ENCODE peak calls at places on chromosome 10, in five cellular contexts. One of them, this sample, is unnamed.

GRCh38 chr10:128001886-128002285 is 95.0 kb downstream of the PTPRE start:
- ATAC-seq in HepG2: no peak
- ATAC-seq in GM23338: peak; percentile 56
- ATAC-seq in K562: no peak
- ATAC-seq in Panc1: no peak
- ATAC-seq in this sample: no peak

GRCh38 chr10:24251547-24251946 is 42.6 kb downstream of the KIAA1217 start:
- ATAC-seq in HepG2: no peak
- ATAC-seq in GM23338: peak; percentile 81
- ATAC-seq in K562: no peak
- ATAC-seq in Panc1: no peak
- ATAC-seq in this sample: no peak

GRCh38 chr10:96700477-96701099 is 19.7 kb downstream of the PIK3AP1 start:
- ATAC-seq in HepG2: no peak
- ATAC-seq in GM23338: no peak
- ATAC-seq in K562: peak; percentile 46
- ATAC-seq in Panc1: peak; percentile 51
- ATAC-seq in this sample: no peak

GRCh38 chr10:133528296-133528844 is 1.2 kb downstream of the CYP2E1 start:
- ATAC-seq in HepG2: no peak
- ATAC-seq in GM23338: peak; percentile 41
- ATAC-seq in K562: no peak
- ATAC-seq in Panc1: peak; percentile 57
- ATAC-seq in this sample: no peak

GRCh38 chr10:22992075-22992474 is 64.2 kb downstream of the ARMC3 start:
- ATAC-seq in HepG2: no peak
- ATAC-seq in GM23338: no peak
- ATAC-seq in K562: no peak
- ATAC-seq in Panc1: no peak
- ATAC-seq in this sample: no peak

GRCh38 chr10:21160116-21160515 is 263.0 kb upstream of the NEBL start:
- ATAC-seq in HepG2: no peak
- ATAC-seq in GM23338: no peak
- ATAC-seq in K562: no peak
- ATAC-seq in Panc1: no peak
- ATAC-seq in this sample: no peak

GRCh38 chr10:25578061-25578460 is 356.0 kb upstream of the MYO3A start:
- ATAC-seq in HepG2: no peak
- ATAC-seq in GM23338: no peak
- ATAC-seq in K562: no peak
- ATAC-seq in Panc1: no peak
- ATAC-seq in this sample: no peak

GRCh38 chr10:114754445-114755320 is 66.9 kb upstream of the FHIP2A start:
- ATAC-seq in HepG2: no peak
- ATAC-seq in GM23338: no peak
- ATAC-seq in K562: no peak
- ATAC-seq in Panc1: peak; percentile 80
- ATAC-seq in this sample: peak; percentile 23

GRCh38 chr10:131246775-131247174 is 64.7 kb downstream of the TCERG1L start:
- ATAC-seq in HepG2: no peak
- ATAC-seq in GM23338: no peak
- ATAC-seq in K562: no peak
- ATAC-seq in Panc1: no peak
- ATAC-seq in this sample: no peak

GRCh38 chr10:62103857-62104256 is 164.8 kb downstream of the RTKN2 start:
- ATAC-seq in HepG2: no peak
- ATAC-seq in GM23338: no peak
- ATAC-seq in K562: no peak
- ATAC-seq in Panc1: no peak
- ATAC-seq in this sample: no peak

GRCh38 chr10:86742230-86742629 is 14.2 kb upstream of the BMPR1A start:
- ATAC-seq in HepG2: no peak
- ATAC-seq in GM23338: no peak
- ATAC-seq in K562: no peak
- ATAC-seq in Panc1: no peak
- ATAC-seq in this sample: no peak

GRCh38 chr10:27152687-27153086 is 1.5 kb downstream of the YME1L1 start:
- ATAC-seq in HepG2: no peak
- ATAC-seq in GM23338: no peak
- ATAC-seq in K562: no peak
- ATAC-seq in Panc1: no peak
- ATAC-seq in this sample: no peak

GRCh38 chr10:61878411-61879051 is 23.0 kb upstream of the ARID5B start:
- ATAC-seq in HepG2: no peak
- ATAC-seq in GM23338: no peak
- ATAC-seq in K562: no peak
- ATAC-seq in Panc1: no peak
- ATAC-seq in this sample: no peak

GRCh38 chr10:103089493-103089892 is 103.6 kb downstream of the NT5C2 start:
- ATAC-seq in HepG2: no peak
- ATAC-seq in GM23338: no peak
- ATAC-seq in K562: no peak
- ATAC-seq in Panc1: no peak
- ATAC-seq in this sample: no peak

GRCh38 chr10:128744092-128744491 is 617.9 kb upstream of the MKI67 start:
- ATAC-seq in HepG2: no peak
- ATAC-seq in GM23338: no peak
- ATAC-seq in K562: no peak
- ATAC-seq in Panc1: no peak
- ATAC-seq in this sample: no peak

GRCh38 chr10:111004016-111004415 is 72.8 kb upstream of the ADRA2A start:
- ATAC-seq in HepG2: no peak
- ATAC-seq in GM23338: no peak
- ATAC-seq in K562: no peak
- ATAC-seq in Panc1: no peak
- ATAC-seq in this sample: no peak

GRCh38 chr10:126993208-126993607 is 88.0 kb downstream of the DOCK1 start:
- ATAC-seq in HepG2: no peak
- ATAC-seq in GM23338: no peak
- ATAC-seq in K562: no peak
- ATAC-seq in Panc1: no peak
- ATAC-seq in this sample: no peak

GRCh38 chr10:3935933-3936359 is 150.9 kb upstream of the KLF6 start:
- ATAC-seq in HepG2: no peak
- ATAC-seq in GM23338: no peak
- ATAC-seq in K562: no peak
- ATAC-seq in Panc1: peak; percentile 38
- ATAC-seq in this sample: peak; percentile 34

GRCh38 chr10:125786547-125786946 is 10.9 kb upstream of the MMP21 start:
- ATAC-seq in HepG2: no peak
- ATAC-seq in GM23338: no peak
- ATAC-seq in K562: no peak
- ATAC-seq in Panc1: no peak
- ATAC-seq in this sample: no peak

GRCh38 chr10:32940321-32941264 is 17.4 kb downstream of the ITGB1 start:
- ATAC-seq in HepG2: no peak
- ATAC-seq in GM23338: no peak
- ATAC-seq in K562: no peak
- ATAC-seq in Panc1: no peak
- ATAC-seq in this sample: no peak

GRCh38 chr10:32941357-32941756 is 16.7 kb downstream of the ITGB1 start:
- ATAC-seq in HepG2: no peak
- ATAC-seq in GM23338: no peak
- ATAC-seq in K562: no peak
- ATAC-seq in Panc1: no peak
- ATAC-seq in this sample: peak; percentile 37

GRCh38 chr10:32939296-32940111 is 18.5 kb downstream of the ITGB1 start:
- ATAC-seq in HepG2: peak; percentile 3
- ATAC-seq in GM23338: no peak
- ATAC-seq in K562: peak; percentile 45
- ATAC-seq in Panc1: no peak
- ATAC-seq in this sample: no peak

GRCh38 chr10:32938554-32939061 is 19.4 kb downstream of the ITGB1 start:
- ATAC-seq in HepG2: peak; percentile 83
- ATAC-seq in GM23338: peak; percentile 66
- ATAC-seq in K562: peak; percentile 57
- ATAC-seq in Panc1: peak; percentile 55
- ATAC-seq in this sample: peak; percentile 14

DNA sequence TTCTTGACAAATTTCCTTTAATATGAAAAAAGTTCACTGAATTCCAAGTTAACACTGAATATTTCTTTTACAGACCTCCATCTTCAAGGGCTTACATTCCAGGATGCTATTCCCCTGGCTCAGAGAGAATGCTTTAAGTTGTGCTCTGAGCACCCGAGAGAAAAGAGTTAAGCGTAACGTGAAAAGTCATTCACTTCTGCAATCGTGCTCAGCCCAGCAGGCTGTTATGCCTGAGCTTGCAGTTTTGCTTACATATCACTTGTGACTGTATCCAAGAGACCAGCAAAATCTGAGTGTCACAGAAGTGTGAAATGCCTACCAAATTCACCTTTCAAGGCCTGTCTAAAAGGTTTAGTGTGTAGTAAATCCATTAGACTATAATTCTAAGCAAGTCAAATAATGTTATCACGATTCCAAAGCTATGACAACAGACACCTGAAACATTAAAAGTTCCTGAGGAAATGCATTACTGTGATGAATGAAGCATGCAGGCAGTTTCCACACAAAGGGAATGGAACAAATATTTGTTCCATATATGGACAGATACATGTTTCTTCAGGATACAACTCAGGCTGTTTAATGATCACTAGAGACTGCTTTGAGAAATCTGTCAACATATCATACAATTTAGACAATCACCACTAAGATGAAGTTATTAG is 20.1 kb downstream of the ITGB1 start:
- ATAC-seq in HepG2: peak; percentile 62
- ATAC-seq in GM23338: peak; percentile 58
- ATAC-seq in K562: peak; percentile 55
- ATAC-seq in Panc1: peak; percentile 20
- ATAC-seq in this sample: peak; percentile 66
- TF ChIP-seq POLR2AphosphoS5 in HepG2: no peak
- TF ChIP-seq POLR2AphosphoS5 in GM23338: no peak
- TF ChIP-seq POLR2AphosphoS5 in K562: no peak
- TF ChIP-seq POLR2AphosphoS5 in Panc1: no peak
- TF ChIP-seq POLR2AphosphoS5 in this sample: peak; percentile 49

GRCh38 chr10:72241853-72242252 is 25.8 kb upstream of the ASCC1 start:
- ATAC-seq in HepG2: no peak
- ATAC-seq in GM23338: no peak
- ATAC-seq in K562: no peak
- ATAC-seq in Panc1: no peak
- ATAC-seq in this sample: no peak
- H3K4me1 ChIP-seq in HepG2: peaks cover 61% of the 10 kb centered on the region
- H3K4me1 ChIP-seq in GM23338: no peaks in the 10 kb centered on the region
- H3K4me1 ChIP-seq in K562: peaks cover 32% of the 10 kb centered on the region
- H3K4me1 ChIP-seq in Panc1: peaks cover 16% of the 10 kb centered on the region
- H3K4me1 ChIP-seq in this sample: peaks cover 26% of the 10 kb centered on the region

GRCh38 chr10:113056030-113056429 is 106.0 kb downstream of the TCF7L2 start:
- ATAC-seq in HepG2: no peak
- ATAC-seq in GM23338: no peak
- ATAC-seq in K562: no peak
- ATAC-seq in Panc1: no peak
- ATAC-seq in this sample: no peak
- TF ChIP-seq POLR2AphosphoS5 in HepG2: no peak
- TF ChIP-seq POLR2AphosphoS5 in GM23338: no peak
- TF ChIP-seq POLR2AphosphoS5 in K562: no peak
- TF ChIP-seq POLR2AphosphoS5 in Panc1: no peak
- TF ChIP-seq POLR2AphosphoS5 in this sample: no peak

DNA sequence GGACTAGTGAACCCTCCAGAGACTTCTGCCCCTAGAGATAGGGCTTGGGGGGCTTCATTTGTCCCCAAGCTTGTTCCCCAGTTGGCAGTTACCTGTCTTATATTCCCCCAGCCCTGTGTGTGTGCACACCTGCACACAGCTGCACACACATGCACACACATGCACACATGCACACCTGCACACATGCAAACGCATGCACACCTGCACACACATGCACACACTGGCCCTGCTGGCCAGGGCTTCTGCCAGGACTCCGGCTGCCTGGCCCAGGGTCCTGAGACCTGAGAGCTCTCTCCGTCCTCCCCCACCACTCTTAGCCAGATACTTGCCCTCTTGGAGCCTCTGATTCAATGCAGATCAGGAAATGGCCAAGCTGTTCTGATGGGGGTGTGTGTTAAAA is 6.7 kb downstream of the ZMIZ1 start:
- ATAC-seq in HepG2: no peak
- ATAC-seq in GM23338: no peak
- ATAC-seq in K562: no peak
- ATAC-seq in Panc1: no peak
- ATAC-seq in this sample: no peak
- H3K4me1 ChIP-seq in HepG2: peaks cover 91% of the 10 kb centered on the region
- H3K4me1 ChIP-seq in GM23338: peaks cover 43% of the 10 kb centered on the region
- H3K4me1 ChIP-seq in K562: peaks cover 33% of the 10 kb centered on the region
- H3K4me1 ChIP-seq in Panc1: peaks cover 90% of the 10 kb centered on the region
- H3K4me1 ChIP-seq in this sample: peaks cover 81% of the 10 kb centered on the region

DNA sequence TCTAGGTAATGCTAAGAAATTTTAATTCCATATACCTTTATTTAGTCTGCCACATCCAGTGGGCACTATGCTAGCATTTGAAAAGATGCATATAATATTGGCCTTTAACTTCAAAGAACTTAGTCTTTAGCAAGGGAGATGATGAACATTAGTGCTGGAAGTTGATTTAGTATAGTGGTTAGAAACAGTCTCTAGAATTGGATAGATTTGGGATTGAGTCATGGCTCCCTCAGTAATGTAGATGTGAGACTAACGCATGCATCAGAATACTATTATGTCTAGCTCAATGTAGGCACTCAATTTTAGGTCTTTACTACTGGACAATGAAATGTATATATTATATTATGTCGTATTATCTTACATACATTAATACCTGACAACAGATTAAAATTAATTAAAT is 5.8 kb downstream of the DKK1 start:
- ATAC-seq in HepG2: no peak
- ATAC-seq in GM23338: no peak
- ATAC-seq in K562: no peak
- ATAC-seq in Panc1: no peak
- ATAC-seq in this sample: no peak
- TF ChIP-seq POLR2AphosphoS5 in HepG2: no peak
- TF ChIP-seq POLR2AphosphoS5 in GM23338: no peak
- TF ChIP-seq POLR2AphosphoS5 in K562: no peak
- TF ChIP-seq POLR2AphosphoS5 in Panc1: peak; percentile 6
- TF ChIP-seq POLR2AphosphoS5 in this sample: no peak

DNA sequence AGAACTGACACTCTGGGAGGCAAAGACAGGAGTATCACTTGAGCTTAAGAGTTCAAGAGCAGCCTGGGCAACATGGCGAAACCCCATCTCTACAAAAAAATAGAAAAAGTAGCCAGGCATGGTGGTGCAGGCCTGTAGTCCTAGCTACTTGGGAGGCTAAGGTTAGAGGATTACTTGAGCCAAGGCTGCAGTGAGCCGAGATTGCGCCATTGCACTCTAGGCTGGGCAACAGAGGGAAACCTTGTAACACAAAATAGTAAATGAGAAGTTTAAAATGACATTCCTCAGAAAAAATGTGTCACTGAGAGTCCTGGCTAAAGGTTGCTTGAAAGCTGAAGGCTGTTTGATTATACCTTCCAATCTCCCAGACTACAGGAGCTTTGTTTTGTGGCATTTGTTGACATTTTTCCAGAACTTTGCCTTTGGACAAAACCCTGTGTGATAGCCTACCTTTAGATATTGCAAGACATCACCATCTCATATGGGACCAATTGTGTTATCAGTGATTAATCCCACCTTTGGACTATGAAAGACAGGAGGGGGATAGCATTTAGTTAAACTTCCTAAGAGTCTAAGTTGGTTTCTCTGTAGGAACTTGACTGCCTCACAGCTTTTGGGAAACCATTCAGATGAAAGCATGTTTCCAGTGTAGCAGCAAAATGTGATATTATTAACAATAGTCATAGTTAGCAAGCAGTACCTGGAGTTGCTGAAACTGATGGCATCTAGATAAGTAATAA is 5.3 kb downstream of the TNKS2 start:
- ATAC-seq in HepG2: peak; percentile 83
- ATAC-seq in GM23338: no peak
- ATAC-seq in K562: no peak
- ATAC-seq in Panc1: no peak
- ATAC-seq in this sample: no peak
- H3K4me1 ChIP-seq in HepG2: peaks cover 59% of the 10 kb centered on the region
- H3K4me1 ChIP-seq in GM23338: peaks cover 15% of the 10 kb centered on the region
- H3K4me1 ChIP-seq in K562: peaks cover 10% of the 10 kb centered on the region
- H3K4me1 ChIP-seq in Panc1: peaks cover 14% of the 10 kb centered on the region
- H3K4me1 ChIP-seq in this sample: peaks cover 12% of the 10 kb centered on the region

This sample was measured in gastroesophageal sphincter.